ENCODE peak calls at places on chromosomes 7 and 10, in four cellular contexts. O is GM12865, D is osteoblast, I is left ventricle myocardium inferior. Y is an unnamed sample.

GRCh38 chr10:6053816-6054581 is 8.2 kb downstream of the IL2RA start:
- DNase-seq in O (peak), I (peak), D (no peak), Y (no peak)

GRCh38 chr10:71334228-71334791 is 15.3 kb downstream of the SLC29A3 start:
- DNase-seq in O (no peak), D (no peak), I (no peak), Y (no peak)

GRCh38 chr7:19209297-19209696 is 64.1 kb upstream of the FERD3L start:
- DNase-seq in D (no peak), O (no peak), I (no peak), Y (no peak)

GRCh38 chr10:88983206-88983605 is 7.4 kb upstream of the FAS start:
- DNase-seq in D (no peak), O (no peak), I (no peak), Y (no peak)

GRCh38 chr7:6026011-6026819 is 5.0 kb upstream of the ANKRD61 start:
- DNase-seq in O (peak), D (peak), I (peak), Y (no peak)

GRCh38 chr7:150428671-150429451 is 21.6 kb upstream of the GIMAP8 start:
- DNase-seq in I (no peak), O (peak), D (no peak), Y (peak)

GRCh38 chr10:110398419-110399162 is 93.9 kb upstream of the SMNDC1 start:
- DNase-seq in D (peak), O (no peak), I (no peak), Y (peak)

GRCh38 chr10:71582019-71582418 is 137.6 kb downstream of the C10orf105 start:
- DNase-seq in O (peak), I (no peak), D (peak), Y (no peak)

GRCh38 chr7:130381468-130382312 is 1.4 kb downstream of the CPA1 start:
- DNase-seq in I (no peak), O (no peak), D (peak), Y (no peak)

GRCh38 chr7:33700001-33700899 is 205.1 kb upstream of the BMPER start:
- DNase-seq in O (no peak), I (no peak), D (no peak), Y (no peak)

GRCh38 chr7:55794527-55794926 is 68.0 kb downstream of the SEPTIN14 start:
- DNase-seq in D (no peak), I (no peak), O (no peak), Y (no peak)

GRCh38 chr10:20890009-20890408 is 7.1 kb downstream of the NEBL start:
- DNase-seq in I (no peak), O (no peak), D (no peak), Y (no peak)

GRCh38 chr10:75617485-75618155 is 186.2 kb downstream of the LRMDA start:
- DNase-seq in D (no peak), I (no peak), O (no peak), Y (no peak)

GRCh38 chr10:101920497-101920896 is 76.9 kb upstream of the KCNIP2 start:
- DNase-seq in I (no peak), D (no peak), O (no peak), Y (no peak)

GRCh38 chr7:145909956-145910611 is 206.5 kb upstream of the CNTNAP2 start:
- DNase-seq in I (no peak), O (no peak), D (no peak), Y (no peak)

GRCh38 chr7:109639561-109639960 is 1069.9 kb downstream of the DNAJB9 start:
- DNase-seq in D (no peak), I (no peak), O (no peak), Y (no peak)

DNA sequence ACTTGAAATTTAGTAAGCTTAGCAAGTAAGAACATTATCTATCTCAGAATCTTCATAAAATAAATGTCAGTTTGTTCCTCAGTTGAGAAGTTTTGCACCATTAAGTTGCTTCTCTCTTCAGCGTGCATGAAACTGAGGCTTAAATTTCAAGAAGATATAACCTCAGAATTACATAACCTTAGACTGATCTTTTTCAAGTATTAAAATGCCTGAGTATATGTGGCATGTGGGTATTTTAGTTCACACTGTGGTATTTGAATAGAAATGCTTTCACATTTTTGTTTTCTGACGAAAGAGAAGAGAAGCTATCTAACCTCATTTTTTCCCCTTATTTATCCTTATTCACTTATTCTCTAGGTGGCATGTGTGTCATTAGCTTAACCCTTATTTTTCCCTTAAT is 104.1 kb downstream of the PHF14 start:
- DNase-seq in I (no peak), D (peak), O (no peak), Y (no peak)
- TF ChIP-seq CTCF in I (no peak), D (no peak), O (no peak), Y (no peak)

GRCh38 chr7:105587899-105588690 is 6.8 kb upstream of the EFCAB10 start:
- DNase-seq in O (peak), D (peak), I (no peak), Y (no peak)

GRCh38 chr7:105584165-105584564 is 2.9 kb upstream of the EFCAB10 start:
- DNase-seq in D (no peak), I (no peak), O (no peak), Y (no peak)

GRCh38 chr7:105589221-105590077 is 8.2 kb upstream of the EFCAB10 start:
- DNase-seq in I (peak), O (peak), D (peak), Y (peak)

GRCh38 chr7:105583061-105583460 is 1.8 kb upstream of the EFCAB10 start:
- DNase-seq in D (no peak), O (no peak), I (no peak), Y (no peak)

GRCh38 chr7:105585850-105586500 is 4.7 kb upstream of the EFCAB10 start:
- DNase-seq in I (no peak), O (peak), D (no peak), Y (no peak)
- TF ChIP-seq CTCF in I (no peak), O (no peak), D (no peak), Y (no peak)

GRCh38 chr7:25720427-25720826 is 431.6 kb upstream of the NFE2L3 start:
- DNase-seq in D (no peak), I (no peak), O (peak), Y (no peak)
- TF ChIP-seq CTCF in D (peak), I (peak), O (peak), Y (peak)

GRCh38 chr7:67738-68395 is 124.5 kb upstream of the FAM20C start:
- DNase-seq in D (peak), I (no peak), O (no peak), Y (no peak)
- TF ChIP-seq CTCF in D (no peak), I (no peak), O (no peak), Y (no peak)

DNA sequence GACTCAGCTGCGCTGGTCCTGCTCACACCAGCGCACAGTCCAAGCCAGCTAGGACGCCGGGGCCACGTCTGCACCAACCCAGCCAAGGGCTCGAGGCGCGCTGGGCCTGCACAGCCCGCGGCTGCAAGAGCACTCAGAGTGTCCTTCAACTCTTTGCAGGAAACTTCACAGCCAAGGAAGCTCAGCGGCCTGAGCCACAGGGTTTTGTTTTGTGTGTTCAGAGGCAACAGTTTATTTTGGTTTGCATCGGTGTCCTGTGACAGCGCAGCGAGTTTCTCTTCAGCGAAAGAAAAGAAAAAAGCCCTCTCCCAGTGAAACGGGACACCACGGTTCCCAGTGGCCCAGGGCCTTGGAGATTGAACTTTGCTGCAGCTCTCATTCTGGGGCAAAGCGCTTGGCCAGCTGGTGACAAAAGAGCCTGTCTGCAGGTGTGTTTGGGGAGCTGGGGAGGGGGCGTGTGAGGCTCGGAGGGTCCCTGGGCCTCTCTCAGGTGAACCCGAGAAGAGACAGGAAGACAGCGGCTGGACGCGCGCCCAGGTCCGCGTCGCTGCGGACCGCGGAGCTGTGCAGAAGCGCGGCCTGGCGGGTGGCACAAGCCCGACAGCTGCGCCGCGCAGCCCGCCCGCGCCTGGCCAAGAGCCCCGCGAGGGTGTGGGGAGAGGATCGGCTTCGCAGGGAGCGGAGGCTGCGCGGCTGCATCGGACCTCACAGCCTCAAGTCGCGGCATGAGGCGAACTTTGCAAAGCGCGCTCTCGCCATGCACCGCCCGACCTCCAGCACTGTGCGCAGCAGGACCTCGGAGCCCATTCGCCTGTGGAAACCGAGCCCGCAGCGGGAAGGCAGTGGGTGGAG is 922 bp downstream of the CXCL12 start:
- DNase-seq in D (peak), I (peak), O (peak), Y (no peak)
- TF ChIP-seq CTCF in D (no peak), I (no peak), O (no peak), Y (no peak)

DNA sequence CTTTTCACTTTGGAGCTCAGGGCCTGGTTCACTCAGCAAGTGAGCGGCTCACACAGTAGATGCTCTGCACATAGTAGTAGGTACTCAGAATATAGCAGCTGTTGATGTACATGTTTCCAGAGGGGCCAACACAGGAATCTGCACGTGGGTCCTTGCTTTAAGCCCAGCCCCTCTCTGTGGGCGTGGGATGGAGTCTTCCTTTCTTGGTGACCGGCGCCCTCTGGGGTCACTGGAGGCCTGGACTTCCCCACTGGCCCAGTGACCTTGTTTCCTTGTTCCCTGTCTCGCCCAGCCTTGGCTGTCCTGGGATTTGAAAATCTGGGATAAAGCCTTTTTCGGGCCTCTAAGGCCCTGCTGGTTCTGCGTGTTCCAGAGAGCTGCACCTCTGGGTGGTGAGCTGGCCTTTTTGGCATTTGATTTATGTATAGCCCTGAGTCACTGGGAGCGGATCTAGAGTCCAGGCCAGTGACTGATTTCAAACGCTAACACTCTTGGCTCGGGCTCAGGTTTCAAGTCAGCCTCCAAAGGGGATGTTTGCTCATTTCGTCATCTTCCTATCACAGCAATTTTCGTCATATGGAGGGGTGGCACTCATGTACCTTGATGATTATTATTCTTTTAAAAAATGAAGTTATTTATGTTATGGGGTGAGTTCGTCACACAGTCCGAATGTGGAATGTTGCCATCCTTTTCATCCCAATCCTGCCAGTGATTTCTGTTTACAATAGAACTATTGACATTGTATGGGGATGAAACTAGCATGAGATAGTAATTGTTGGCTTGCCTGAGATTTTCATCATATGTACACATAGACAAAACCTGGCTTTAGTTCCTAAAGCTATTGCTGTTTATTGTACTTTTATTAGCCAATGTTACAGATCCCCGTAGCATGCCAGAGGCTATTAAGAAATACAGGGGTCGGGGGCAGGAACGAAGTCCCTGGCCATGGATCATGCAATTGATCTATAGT is 65.5 kb downstream of the CUX1 start:
- DNase-seq in I (peak), O (no peak), D (peak), Y (peak)
- TF ChIP-seq CTCF in I (peak), O (no peak), D (no peak), Y (no peak)

DNA sequence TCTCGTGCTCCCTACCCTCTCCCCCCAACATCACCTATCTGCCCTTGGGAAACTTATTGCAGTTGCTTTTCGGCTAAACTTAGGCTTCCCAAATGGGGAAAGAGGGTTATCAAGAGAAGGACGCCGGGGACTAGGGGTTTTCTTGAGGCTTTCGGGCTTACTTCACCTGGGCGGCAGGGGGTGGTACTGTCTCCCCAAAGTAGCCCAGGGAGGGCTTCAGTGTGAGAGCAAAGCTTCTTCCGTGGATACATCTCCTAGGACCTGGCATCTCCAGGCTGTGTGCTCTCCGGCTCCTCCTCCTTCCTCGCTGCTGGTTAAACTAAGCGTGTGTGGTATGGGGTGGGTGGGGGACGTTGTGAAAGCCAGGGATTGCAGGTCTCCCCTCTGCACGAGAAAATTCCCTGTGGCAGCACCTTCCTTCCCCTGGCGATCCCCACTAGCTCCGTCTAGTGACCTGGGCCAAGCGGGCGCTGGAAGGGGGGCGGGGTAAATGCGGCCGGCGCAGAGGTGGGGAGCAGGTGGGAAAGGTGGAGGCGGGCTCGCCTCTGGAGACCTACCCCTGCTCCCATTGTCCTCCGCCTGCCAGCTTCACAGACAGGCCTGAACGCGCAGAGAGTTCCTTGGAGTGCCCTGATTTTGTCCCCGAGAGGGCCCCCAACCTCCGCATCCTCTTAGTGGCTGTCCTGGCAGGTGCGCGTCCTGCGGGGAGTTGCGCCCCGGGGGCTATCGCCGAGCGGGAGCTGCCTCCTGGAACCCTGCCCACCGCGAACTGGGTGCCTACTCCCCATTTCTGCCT is 1.2 kb downstream of the PLXDC2 start:
- DNase-seq in I (no peak), O (peak), D (peak), Y (no peak)
- TF ChIP-seq CTCF in I (no peak), O (no peak), D (no peak), Y (no peak)